ENCODE peak calls at places on chromosomes 1 and 21, in six cellular contexts. G, D, P, Y, Q and L are unnamed samples.

GRCh38 chr1:204258213-204259115 is 44.7 kb upstream of the GOLT1A start:
- DNase-seq in Y (peak; percentile 56), P (peak; percentile 82), Q (peak; percentile 83), D (peak; percentile 83), G (peak; percentile 60), L (peak; percentile 75)

GRCh38 chr1:190904091-190904695 is 426.5 kb upstream of the BRINP3 start:
- DNase-seq in P (no peak), D (no peak), Y (no peak), Q (peak; percentile 1), G (no peak), L (no peak)

GRCh38 chr1:53376041-53376461 is 48.2 kb upstream of the LRP8 start:
- DNase-seq in G (peak; percentile 9), Q (no peak), P (peak; percentile 43), Y (no peak), D (no peak), L (no peak)

GRCh38 chr1:79204774-79205173 is 198.2 kb upstream of the ADGRL4 start:
- DNase-seq in G (no peak), P (no peak), Y (no peak), D (no peak), Q (no peak), L (no peak)

GRCh38 chr1:32991386-32991785 is 26.8 kb upstream of the RNF19B start:
- DNase-seq in D (no peak), Y (no peak), Q (no peak), P (no peak), G (no peak), L (no peak)

GRCh38 chr21:39208624-39209333 is 25.5 kb upstream of the PSMG1 start:
- DNase-seq in P (no peak), Q (no peak), D (no peak), Y (no peak), G (no peak), L (no peak)

GRCh38 chr1:205275133-205275532 is 46.4 kb downstream of the NUAK2 start:
- DNase-seq in D (no peak), P (peak; percentile 67), Y (no peak), G (no peak), Q (no peak), L (peak; percentile 75)

GRCh38 chr1:101509370-101509769 is 272.6 kb downstream of the S1PR1 start:
- DNase-seq in P (peak; percentile 48), D (no peak), Q (no peak), G (no peak), Y (peak; percentile 23), L (no peak)

GRCh38 chr1:73800376-73800775 is 397.6 kb downstream of the LRRIQ3 start:
- DNase-seq in Q (no peak), P (no peak), Y (no peak), G (no peak), D (no peak), L (no peak)

GRCh38 chr1:100535264-100535663 is 2.7 kb upstream of the GPR88 start:
- DNase-seq in G (no peak), Q (no peak), Y (no peak), P (no peak), D (no peak), L (no peak)

GRCh38 chr1:59948990-59949389 is 22.4 kb upstream of the CYP2J2 start:
- DNase-seq in D (no peak), G (no peak), P (no peak), Y (no peak), Q (no peak), L (no peak)

GRCh38 chr1:2289607-2290006 is 61.5 kb downstream of the SKI start:
- DNase-seq in D (no peak), Y (no peak), P (no peak), G (no peak), Q (no peak), L (no peak)

GRCh38 chr21:46423546-46424061 is 35.1 kb upstream of the DIP2A start:
- DNase-seq in D (peak; percentile 38), Q (no peak), P (no peak), G (no peak), Y (no peak), L (no peak)

GRCh38 chr21:35150562-35151226 is 101.6 kb upstream of the RUNX1 start:
- DNase-seq in P (no peak), G (no peak), Q (no peak), D (no peak), Y (no peak), L (no peak)

GRCh38 chr1:44700573-44700972 is 26.1 kb downstream of the ARMH1 start:
- DNase-seq in G (no peak), Q (no peak), P (no peak), Y (no peak), D (no peak), L (no peak)

GRCh38 chr1:112990271-112990670 is 34.3 kb upstream of the SLC16A1 start:
- DNase-seq in Q (no peak), G (no peak), P (no peak), D (no peak), Y (no peak), L (no peak)

GRCh38 chr21:29821230-29821629 is 118.6 kb downstream of the GRIK1 start:
- DNase-seq in G (no peak), D (no peak), Q (no peak), Y (no peak), P (no peak), L (no peak)

GRCh38 chr21:41763398-41763931 is 3.4 kb downstream of the RIPK4 start:
- DNase-seq in G (no peak), Q (peak; percentile 48), Y (peak; percentile 5), D (peak; percentile 55), P (peak; percentile 64), L (no peak)

GRCh38 chr1:33435096-33435820 is 4.4 kb upstream of the PHC2 start:
- DNase-seq in G (no peak), P (no peak), Y (no peak), Q (no peak), D (no peak), L (no peak)

GRCh38 chr1:67645495-67646144 is 39.4 kb upstream of the GADD45A start:
- DNase-seq in P (no peak), G (peak; percentile 63), Y (peak; percentile 74), Q (no peak), D (peak; percentile 49), L (no peak)

GRCh38 chr21:39681845-39682244 is 63.1 kb upstream of the IGSF5 start:
- DNase-seq in D (no peak), P (no peak), Y (no peak), G (no peak), Q (no peak), L (no peak)

GRCh38 chr1:44662683-44663030 is 11.6 kb downstream of the TMEM53 start:
- DNase-seq in D (no peak), P (no peak), Y (no peak), G (no peak), Q (no peak), L (no peak)

GRCh38 chr1:66182551-66183178 is 351.3 kb upstream of the SGIP1 start:
- DNase-seq in Q (no peak), P (no peak), D (peak; percentile 14), G (peak; percentile 50), Y (no peak), L (no peak)

GRCh38 chr21:46607605-46608004 is 2.7 kb upstream of the S100B start:
- DNase-seq in Y (no peak), G (no peak), D (no peak), Q (no peak), P (no peak), L (no peak)

GRCh38 chr1:61101461-61102440 is 19.4 kb downstream of the NFIA start:
- DNase-seq in G (no peak), Y (no peak), P (no peak), D (no peak), Q (no peak), L (no peak)

GRCh38 chr1:31769720-31770390 is 5.7 kb upstream of the ADGRB2 start:
- DNase-seq in G (no peak), P (no peak), D (peak; percentile 61), Q (peak; percentile 63), Y (peak; percentile 67), L (no peak)

GRCh38 chr1:2859881-2860430 is 58.5 kb upstream of the TTC34 start:
- DNase-seq in P (no peak), Y (no peak), D (no peak), Q (no peak), G (no peak), L (peak; percentile 20)

GRCh38 chr1:16145030-16145987 is 10.6 kb downstream of the EPHA2 start:
- DNase-seq in Y (peak; percentile 90), Q (peak; percentile 57), D (peak; percentile 69), P (peak; percentile 90), G (peak; percentile 79), L (peak; percentile 94)

GRCh38 chr1:46180082-46180616 is 3.9 kb upstream of the P3R3URF start:
- DNase-seq in P (no peak), Q (peak; percentile 44), D (peak; percentile 54), Y (no peak), G (no peak), L (peak; percentile 83)
- TF ChIP-seq CTCF in P (no peak), Q (no peak), D (no peak), Y (peak; percentile 14), G (no peak), L (peak; percentile 31)

GRCh38 chr1:201511396-201511795 is 4.5 kb upstream of the CSRP1 start:
- DNase-seq in Q (no peak), D (no peak), P (no peak), G (no peak), Y (no peak), L (no peak)
- H3K4me3 ChIP-seq in Q (no peak overlapping the region), D (no peak overlapping the region), P (no peak overlapping the region), G (no peak overlapping the region), Y (no peak overlapping the region), L (no peak overlapping the region)

DNA sequence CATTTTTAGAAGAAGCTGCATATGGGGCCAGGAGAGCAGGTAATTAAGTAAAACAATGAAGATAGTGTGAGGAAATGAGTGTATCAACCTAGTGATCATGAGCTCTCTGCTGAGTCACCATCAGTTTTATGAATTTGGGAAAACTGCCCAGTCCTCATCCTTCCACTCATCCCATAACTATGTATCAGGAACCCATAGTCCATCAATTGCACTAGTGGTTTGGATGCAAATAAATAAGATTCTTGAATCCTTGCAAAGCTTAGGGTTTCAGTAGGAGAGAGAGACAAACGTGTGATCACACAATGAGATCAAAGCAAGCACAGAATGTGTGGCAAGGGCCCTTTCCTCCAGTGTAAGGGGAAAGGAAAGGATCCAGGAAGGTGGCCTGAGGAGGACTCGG is 145.6 kb downstream of the ZZZ3 start:
- DNase-seq in P (no peak), D (no peak), G (no peak), Y (no peak), Q (no peak), L (no peak)
- H3K27ac ChIP-seq in P (no peak overlapping the region), D (no peak overlapping the region), G (no peak overlapping the region), Y (no peak overlapping the region), Q (no peak overlapping the region), L (no peak overlapping the region)

GRCh38 chr1:161905269-161905884 is 118.3 kb downstream of the OLFML2B start:
- DNase-seq in D (peak; percentile 48), Q (peak; percentile 32), P (no peak), Y (no peak), G (no peak), L (no peak)
- TF ChIP-seq CTCF in D (peak; percentile 44), Q (peak; percentile 50), P (peak; percentile 46), Y (peak; percentile 45), G (peak; percentile 28), L (peak; percentile 45)

GRCh38 chr1:150557813-150558212 is 8.6 kb downstream of the ADAMTSL4 start:
- DNase-seq in Y (no peak), Q (no peak), D (no peak), P (no peak), G (no peak), L (no peak)
- H3K4me3 ChIP-seq in Y (no peak overlapping the region), Q (no peak overlapping the region), D (no peak overlapping the region), P (no peak overlapping the region), G (no peak overlapping the region), L (no peak overlapping the region)